ENCODE peak calls at places on chromosomes 1 and 21, in six cellular contexts. P, T, I, X, G and J are unnamed samples.

GRCh38 chr1:60922304-60922703 is 160.1 kb upstream of the NFIA start:
- DNase-seq in P (no peak), T (no peak), I (no peak), X (no peak), G (no peak), J (peak)

GRCh38 chr1:61141288-61142044 is 59.1 kb downstream of the NFIA start:
- DNase-seq in P (no peak), T (no peak), I (peak), X (no peak), G (peak), J (no peak)

GRCh38 chr1:41610361-41610760 is 125.9 kb upstream of the EDN2 start:
- DNase-seq in P (no peak), T (no peak), I (no peak), X (no peak), G (no peak), J (no peak)

GRCh38 chr21:32921632-32922230 is 104.0 kb upstream of the OLIG2 start:
- DNase-seq in P (no peak), T (peak), I (peak), X (peak), G (no peak), J (peak)

GRCh38 chr1:78005755-78006154 is 1.0 kb downstream of the DNAJB4 start:
- DNase-seq in P (no peak), T (peak), I (peak), X (no peak), G (peak), J (no peak)

GRCh38 chr1:158185770-158186705 is 5.3 kb downstream of the CD1D start:
- DNase-seq in P (no peak), T (no peak), I (no peak), X (no peak), G (no peak), J (no peak)

GRCh38 chr1:222466150-222466865 is 81.6 kb downstream of the HHIPL2 start:
- DNase-seq in P (no peak), T (no peak), I (no peak), X (no peak), G (no peak), J (no peak)

GRCh38 chr1:33235521-33235920 is 20.8 kb upstream of the ZNF362 start:
- DNase-seq in P (no peak), T (no peak), I (no peak), X (no peak), G (no peak), J (no peak)

GRCh38 chr1:226355679-226356583 is 47.0 kb upstream of the LIN9 start:
- DNase-seq in P (no peak), T (no peak), I (no peak), X (no peak), G (no peak), J (peak)

GRCh38 chr1:198833706-198834497 is 195.1 kb downstream of the PTPRC start:
- DNase-seq in P (no peak), T (no peak), I (no peak), X (no peak), G (no peak), J (no peak)

GRCh38 chr1:200336111-200336845 is 73.6 kb downstream of the ZNF281 start:
- DNase-seq in P (no peak), T (no peak), I (peak), X (no peak), G (peak), J (no peak)

GRCh38 chr21:14376854-14377253 is 6.1 kb downstream of the HSPA13 start:
- DNase-seq in P (no peak), T (no peak), I (peak), X (no peak), G (no peak), J (no peak)